ENCODE peak calls at places on chromosomes 3 and 15, in six cellular contexts. Y is HepG2, H is A549, Z is endothelial cell of umbilical vein, K is GM12878, I is K562. W is an unnamed sample.

GRCh38 chr3:63324621-63325020 is 46.5 kb downstream of the SYNPR start:
- DNase-seq in Y (no peak), H (no peak), Z (no peak), K (no peak), I (no peak), W (no peak)

GRCh38 chr3:50303038-50303815 is at the start of gene HYAL1:
- DNase-seq in Y (peak; percentile 91), H (no peak), Z (no peak), K (no peak), I (peak; percentile 83), W (peak; percentile 52)

GRCh38 chr3:149406244-149406752 is 28.8 kb upstream of the TM4SF1 start:
- DNase-seq in Y (no peak), H (no peak), Z (no peak), K (no peak), I (no peak), W (no peak)

GRCh38 chr3:14598143-14598569 is 53.4 kb upstream of the CCDC174 start:
- DNase-seq in Y (no peak), H (peak; percentile 43), Z (peak; percentile 28), K (no peak), I (peak; percentile 72), W (peak; percentile 58)

GRCh38 chr15:80999623-81000036 is 1.1 kb upstream of the TLNRD1 start:
- DNase-seq in Y (no peak), H (no peak), Z (no peak), K (no peak), I (peak; percentile 79), W (peak; percentile 44)

GRCh38 chr3:127682576-127682975 is 9.8 kb downstream of the ABTB1 start:
- DNase-seq in Y (no peak), H (no peak), Z (no peak), K (no peak), I (no peak), W (no peak)

GRCh38 chr15:52021892-52022540 is 3.0 kb downstream of the MAPK6 start:
- DNase-seq in Y (no peak), H (no peak), Z (no peak), K (no peak), I (no peak), W (no peak)

GRCh38 chr3:127792664-127793292 is 29.5 kb downstream of the MGLL start:
- DNase-seq in Y (no peak), H (no peak), Z (peak; percentile 82), K (no peak), I (no peak), W (no peak)

GRCh38 chr3:144394052-144394451 is 422.4 kb downstream of the DIPK2A start:
- DNase-seq in Y (no peak), H (no peak), Z (no peak), K (no peak), I (no peak), W (no peak)

GRCh38 chr3:20558161-20558560 is 372.2 kb upstream of the SGO1 start:
- DNase-seq in Y (no peak), H (no peak), Z (no peak), K (no peak), I (no peak), W (no peak)

GRCh38 chr3:1079641-1080040 is 13.2 kb upstream of the CNTN6 start:
- DNase-seq in Y (no peak), H (no peak), Z (no peak), K (no peak), I (no peak), W (no peak)

GRCh38 chr15:92170897-92171296 is 222.8 kb upstream of the ST8SIA2 start:
- DNase-seq in Y (peak; percentile 80), H (no peak), Z (no peak), K (no peak), I (no peak), W (no peak)

GRCh38 chr3:25910997-25911396 is 121.1 kb downstream of the OXSM start:
- DNase-seq in Y (peak; percentile 12), H (no peak), Z (peak; percentile 14), K (no peak), I (peak; percentile 66), W (peak; percentile 57)

GRCh38 chr3:128767351-128767750 is 41.4 kb downstream of the RAB7A start:
- DNase-seq in Y (no peak), H (no peak), Z (no peak), K (no peak), I (no peak), W (no peak)

GRCh38 chr3:155805802-155806618 is at the start of gene C3orf33:
- DNase-seq in Y (peak; percentile 30), H (peak; percentile 84), Z (peak; percentile 73), K (no peak), I (peak; percentile 89), W (peak; percentile 84)

GRCh38 chr15:26864664-26865191 is 2.1 kb upstream of the GABRA5 start:
- DNase-seq in Y (no peak), H (peak; percentile 74), Z (peak; percentile 4), K (no peak), I (peak; percentile 54), W (peak; percentile 60)

GRCh38 chr15:34650177-34650576 is 66.7 kb upstream of the GOLGA8B start:
- DNase-seq in Y (no peak), H (no peak), Z (no peak), K (no peak), I (peak; percentile 78), W (no peak)

GRCh38 chr15:94749848-94750617 is 518.7 kb downstream of the MCTP2 start:
- DNase-seq in Y (no peak), H (no peak), Z (no peak), K (no peak), I (no peak), W (no peak)

GRCh38 chr3:69090021-69090420 is 5.3 kb downstream of the ARL6IP5 start:
- DNase-seq in Y (no peak), H (no peak), Z (peak; percentile 86), K (no peak), I (no peak), W (no peak)

DNA sequence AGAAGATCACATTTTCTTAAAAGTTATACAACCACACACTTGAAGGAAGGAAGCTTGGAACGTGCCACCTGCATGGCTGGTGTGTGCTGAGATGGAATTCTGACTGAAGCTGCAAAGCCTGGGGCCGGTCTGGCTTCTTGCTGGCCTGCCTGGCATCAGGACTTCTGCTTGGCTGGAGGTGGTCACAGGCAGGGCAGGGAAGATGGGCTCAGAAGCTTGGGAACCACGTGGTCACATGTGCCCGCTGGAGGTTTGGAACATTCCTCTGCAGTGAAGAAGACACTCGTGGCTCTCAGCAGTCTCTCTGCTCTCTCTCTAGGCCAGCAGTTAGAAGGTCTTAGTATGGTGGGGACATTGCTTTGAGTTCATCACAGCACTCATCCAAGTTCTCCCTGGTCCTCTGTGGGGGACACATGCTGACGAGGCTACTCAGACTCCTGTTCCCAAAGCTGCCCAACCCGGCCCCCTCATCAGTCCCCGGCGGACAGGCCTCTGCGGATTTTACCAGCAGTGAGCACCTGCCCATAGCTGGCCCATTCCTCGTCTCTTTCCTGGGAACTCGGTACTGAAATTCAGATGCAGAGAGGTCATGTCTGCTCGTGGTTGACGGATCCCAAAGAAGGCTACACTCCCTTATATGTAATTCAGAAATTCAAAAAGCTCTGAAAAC is 229.0 kb downstream of the ADAMTS17 start:
- DNase-seq in Y (no peak), H (no peak), Z (no peak), K (no peak), I (no peak), W (no peak)
- TF ChIP-seq POLR2A in Y (no peak), H (no peak), Z (no peak), K (no peak), I (no peak), W (no peak)

GRCh38 chr3:32492684-32493436 is 9.8 kb downstream of the CMTM6 start:
- DNase-seq in Y (no peak), H (no peak), Z (no peak), K (no peak), I (no peak), W (no peak)

GRCh38 chr3:32484437-32484836 is 18.2 kb downstream of the CMTM6 start:
- DNase-seq in Y (no peak), H (no peak), Z (no peak), K (no peak), I (no peak), W (peak; percentile 54)

GRCh38 chr3:32483772-32484171 is 18.9 kb downstream of the CMTM6 start:
- DNase-seq in Y (no peak), H (no peak), Z (no peak), K (no peak), I (no peak), W (no peak)

GRCh38 chr3:32487781-32488526 is 14.7 kb downstream of the CMTM6 start:
- DNase-seq in Y (no peak), H (no peak), Z (peak; percentile 86), K (no peak), I (no peak), W (no peak)

GRCh38 chr3:32488609-32489008 is 14.0 kb downstream of the CMTM6 start:
- DNase-seq in Y (no peak), H (no peak), Z (no peak), K (no peak), I (no peak), W (no peak)
- TF ChIP-seq MAX in Y (no peak), H (no peak), Z (no peak), K (no peak), I (no peak), W (no peak)

GRCh38 chr15:98689431-98689861 is 41.1 kb downstream of the IGF1R start:
- DNase-seq in Y (no peak), H (no peak), Z (no peak), K (no peak), I (no peak), W (peak; percentile 85)
- TF ChIP-seq MYC in Y (no peak), H (no peak), Z (no peak), K (no peak), I (no peak), W (no peak)

GRCh38 chr3:49164983-49165720 is 979 bp downstream of the CCDC71 start:
- DNase-seq in Y (no peak), H (no peak), Z (no peak), K (no peak), I (no peak), W (no peak)
- TF ChIP-seq POLR2A in Y (no peak), H (no peak), Z (peak; percentile 44), K (peak; percentile 12), I (no peak), W (no peak)

DNA sequence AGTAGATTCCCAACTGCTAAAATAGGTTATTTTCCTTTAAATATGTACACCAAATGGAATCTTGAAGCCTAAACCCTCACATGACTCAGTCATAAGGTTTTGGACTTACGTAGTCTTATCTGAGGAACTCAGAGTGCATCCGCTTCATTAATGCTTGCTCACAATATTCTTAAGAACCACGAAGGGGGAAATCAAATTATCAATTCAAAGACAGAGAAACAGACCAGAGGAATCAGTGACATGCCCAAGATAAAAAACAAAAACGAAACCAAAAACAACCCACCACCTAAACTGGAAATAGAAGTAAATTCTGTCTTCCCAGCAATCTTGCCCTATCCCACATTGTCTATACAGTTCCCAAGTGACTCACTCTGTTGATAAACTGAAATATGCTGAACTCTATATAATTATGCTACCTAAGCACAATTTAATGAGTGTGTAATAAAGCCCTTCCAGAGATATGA is 135.4 kb upstream of the CBLB start:
- DNase-seq in Y (no peak), H (no peak), Z (peak; percentile 40), K (no peak), I (peak; percentile 62), W (no peak)
- TF ChIP-seq MAX in Y (no peak), H (no peak), Z (no peak), K (no peak), I (no peak), W (no peak)

W was measured in NB4.